ENCODE peak calls at places on chromosomes 2 and 18, in eight cellular contexts. G, S, R, U, I, N, P and W are unnamed samples.

GRCh38 chr2:137947714-137948336 is 16.4 kb upstream of the HNMT start:
- DNase-seq in S (peak), R (peak), U (no peak), G (peak), P (peak), N (peak), I (peak), W (peak)

GRCh38 chr2:100571668-100572067 is 8.9 kb downstream of the PDCL3 start:
- DNase-seq in I (no peak), P (no peak), U (no peak), R (peak), N (no peak), S (no peak), G (no peak), W (no peak)

GRCh38 chr2:134020608-134021007 is 233.3 kb upstream of the MGAT5 start:
- DNase-seq in P (no peak), R (no peak), N (no peak), I (no peak), S (no peak), G (no peak), U (no peak), W (no peak)

GRCh38 chr18:54983041-54983686 is 23.9 kb upstream of the CCDC68 start:
- DNase-seq in G (no peak), R (peak), I (peak), U (no peak), N (no peak), S (peak), P (peak), W (peak)

GRCh38 chr2:3176869-3177255 is 200.8 kb downstream of the EIPR1 start:
- DNase-seq in P (no peak), G (no peak), S (no peak), R (no peak), I (no peak), N (no peak), U (no peak), W (no peak)

GRCh38 chr18:61333746-61334490 is 688 bp downstream of the CDH20 start:
- DNase-seq in I (peak), P (no peak), S (no peak), U (peak), R (no peak), N (no peak), G (peak), W (no peak)

GRCh38 chr2:135963841-135964240 is 21.6 kb downstream of the DARS1 start:
- DNase-seq in P (peak), G (no peak), S (no peak), N (no peak), I (peak), R (no peak), U (no peak), W (no peak)

GRCh38 chr2:102589444-102589843 is 29.9 kb upstream of the SLC9A2 start:
- DNase-seq in S (no peak), U (no peak), G (no peak), N (no peak), I (no peak), R (no peak), P (no peak), W (no peak)

GRCh38 chr18:58942486-58942885 is 77.8 kb downstream of the ZNF532 start:
- DNase-seq in I (peak), P (no peak), G (no peak), S (no peak), N (no peak), R (no peak), U (no peak), W (no peak)

GRCh38 chr18:78436110-78436509 is 543.5 kb upstream of the SALL3 start:
- DNase-seq in N (no peak), P (no peak), I (no peak), U (no peak), G (no peak), S (no peak), R (no peak), W (no peak)

GRCh38 chr18:36672437-36673344 is 156.1 kb downstream of the TPGS2 start:
- DNase-seq in U (no peak), R (no peak), S (no peak), P (peak), I (peak), N (no peak), G (no peak), W (no peak)

GRCh38 chr2:240481720-240482119 is 46.3 kb downstream of the GPC1 start:
- DNase-seq in S (peak), P (no peak), N (no peak), R (no peak), U (no peak), I (no peak), G (no peak), W (peak)

GRCh38 chr2:196988599-196988998 is 62.1 kb upstream of the PGAP1 start:
- DNase-seq in G (no peak), S (no peak), U (no peak), R (no peak), P (no peak), I (no peak), N (no peak), W (no peak)

GRCh38 chr2:103132536-103133217 is 370.8 kb downstream of the TMEM182 start:
- DNase-seq in P (no peak), S (no peak), G (no peak), I (no peak), N (no peak), R (no peak), U (no peak), W (no peak)

GRCh38 chr2:62208758-62209114 is 12.8 kb downstream of the B3GNT2 start:
- DNase-seq in N (no peak), G (no peak), P (no peak), I (no peak), U (no peak), R (no peak), S (no peak), W (no peak)

GRCh38 chr2:46856336-46856735 is 59.3 kb downstream of the MCFD2 start:
- DNase-seq in I (no peak), N (no peak), P (no peak), U (no peak), S (no peak), R (no peak), G (no peak), W (no peak)

GRCh38 chr2:46859482-46859881 is 56.1 kb downstream of the MCFD2 start:
- DNase-seq in I (no peak), R (no peak), S (no peak), U (no peak), N (no peak), P (no peak), G (no peak), W (no peak)

GRCh38 chr2:46855805-46856204 is 59.8 kb downstream of the MCFD2 start:
- DNase-seq in R (no peak), G (no peak), U (no peak), N (no peak), P (no peak), S (no peak), I (no peak), W (no peak)

GRCh38 chr2:46858697-46859080 is 56.9 kb downstream of the MCFD2 start:
- DNase-seq in P (peak), S (no peak), U (no peak), N (peak), G (no peak), R (no peak), I (peak), W (no peak)

DNA sequence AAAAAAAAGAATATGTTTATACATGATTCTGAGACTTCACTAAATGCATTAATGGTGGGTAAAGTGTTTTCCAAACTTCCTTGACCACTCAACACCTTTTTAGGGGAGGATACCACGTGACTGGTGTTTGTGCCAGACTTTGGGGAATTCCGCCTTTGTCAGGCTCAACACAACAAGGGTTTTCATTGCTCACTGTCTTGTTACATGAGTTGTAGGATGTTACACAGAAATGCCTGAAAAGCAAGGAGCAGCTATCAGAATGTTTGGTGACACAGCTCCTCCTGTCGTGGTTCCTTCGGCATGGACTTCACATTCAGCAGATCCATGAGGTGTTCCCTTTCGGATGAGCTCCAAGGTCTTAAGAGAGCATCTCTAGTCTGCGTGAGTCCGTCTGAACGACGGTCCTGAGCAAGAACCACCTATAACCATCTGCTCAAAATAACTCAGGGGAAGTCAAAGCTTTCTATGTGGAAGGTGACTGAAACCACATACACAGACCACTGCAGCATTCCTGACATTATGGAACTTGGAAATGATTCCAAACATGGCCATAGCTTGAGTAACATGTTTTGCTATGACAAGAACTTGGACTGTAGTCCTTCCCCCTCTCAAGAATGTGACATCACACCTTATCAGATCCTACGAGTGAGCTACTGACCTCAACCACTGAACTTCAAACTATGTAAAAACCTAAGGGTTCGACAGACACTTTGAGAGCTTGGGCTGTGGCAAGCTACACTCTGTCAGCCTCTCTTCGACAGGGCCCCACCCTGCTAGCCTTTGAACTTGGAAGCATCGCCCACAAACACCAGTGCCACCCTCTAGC is 57.5 kb downstream of the MCFD2 start:
- DNase-seq in R (no peak), U (no peak), G (no peak), N (no peak), S (no peak), I (peak), P (no peak), W (no peak)
- TF ChIP-seq CTCF in R (no peak), U (no peak), G (no peak), N (no peak), S (no peak), I (no peak), P (no peak), W (no peak)

GRCh38 chr2:85135066-85135914 is 2.1 kb downstream of the TCF7L1 start:
- DNase-seq in R (no peak), I (no peak), S (no peak), G (no peak), N (no peak), P (no peak), U (no peak), W (no peak)

GRCh38 chr2:85134255-85135065 is 1.3 kb downstream of the TCF7L1 start:
- DNase-seq in G (peak), S (peak), U (peak), R (no peak), N (peak), I (peak), P (no peak), W (peak)

GRCh38 chr2:85132834-85133637 is at the start of gene TCF7L1:
- DNase-seq in N (peak), R (peak), S (peak), I (peak), U (peak), G (peak), P (peak), W (peak)

GRCh38 chr2:85133751-85134254 is 611 bp downstream of the TCF7L1 start:
- DNase-seq in P (peak), R (no peak), S (peak), G (peak), I (peak), N (peak), U (peak), W (peak)

DNA sequence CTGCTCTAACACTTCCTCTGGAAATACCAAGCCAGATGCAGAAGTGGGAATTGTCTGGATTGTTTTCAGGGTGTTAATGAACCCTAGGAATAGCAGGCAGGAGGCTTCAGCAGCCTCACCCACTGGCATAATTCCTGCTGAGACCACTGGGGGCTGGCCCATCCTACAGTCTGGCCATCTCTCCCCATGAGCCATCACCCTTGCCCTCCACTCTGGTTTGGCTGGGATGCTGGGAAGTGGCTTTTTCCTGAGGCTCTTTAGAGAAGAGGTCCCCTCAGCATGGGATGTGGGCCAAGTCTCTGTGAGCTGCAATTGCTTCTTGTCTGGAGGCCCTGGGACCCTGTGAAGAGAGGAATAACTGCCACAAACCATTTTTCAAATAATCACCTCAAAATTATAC is 3.9 kb downstream of the TCF7L1 start:
- DNase-seq in S (no peak), P (no peak), R (no peak), I (no peak), U (no peak), G (no peak), N (no peak), W (no peak)
- TF ChIP-seq CTCF in S (no peak), P (no peak), R (no peak), I (no peak), U (no peak), G (no peak), N (no peak), W (no peak)

DNA sequence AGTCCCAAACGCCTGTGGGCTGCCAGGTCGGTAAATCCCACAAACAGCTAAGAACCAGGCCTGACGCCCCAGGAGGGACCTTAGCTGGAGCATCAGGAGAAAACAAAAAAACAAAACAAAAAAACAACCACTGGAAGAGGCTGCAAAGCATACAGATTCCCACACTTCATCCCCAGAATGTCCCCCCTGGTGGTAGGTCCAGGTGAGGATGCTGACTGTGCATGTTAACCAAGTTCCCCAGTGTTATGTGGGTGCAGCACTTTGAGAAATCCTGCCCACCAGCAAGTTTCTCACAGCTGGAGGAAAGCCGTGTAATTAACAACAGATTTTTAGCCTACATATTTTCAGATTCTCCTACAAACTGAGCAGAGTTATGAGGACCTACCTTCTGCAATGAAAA is 15.1 kb downstream of the ST3GAL5 start:
- DNase-seq in G (no peak), I (no peak), P (no peak), N (no peak), R (no peak), U (no peak), S (no peak), W (no peak)
- TF ChIP-seq CTCF in G (peak), I (peak), P (no peak), N (no peak), R (no peak), U (peak), S (no peak), W (peak)

GRCh38 chr2:72821118-72821517 is 4.7 kb downstream of the EXOC6B start:
- DNase-seq in G (no peak), N (no peak), U (no peak), P (no peak), R (no peak), S (no peak), I (no peak), W (no peak)

GRCh38 chr2:72821983-72822382 is 3.9 kb downstream of the EXOC6B start:
- DNase-seq in U (no peak), I (no peak), N (no peak), S (no peak), R (no peak), G (no peak), P (no peak), W (no peak)

GRCh38 chr2:72825271-72826155 is at the start of gene EXOC6B:
- DNase-seq in S (peak), U (peak), G (peak), N (peak), I (peak), P (peak), R (peak), W (peak)

GRCh38 chr2:72824224-72824842 is 1.5 kb downstream of the EXOC6B start:
- DNase-seq in S (no peak), N (no peak), G (no peak), P (peak), U (no peak), R (no peak), I (peak), W (no peak)

DNA sequence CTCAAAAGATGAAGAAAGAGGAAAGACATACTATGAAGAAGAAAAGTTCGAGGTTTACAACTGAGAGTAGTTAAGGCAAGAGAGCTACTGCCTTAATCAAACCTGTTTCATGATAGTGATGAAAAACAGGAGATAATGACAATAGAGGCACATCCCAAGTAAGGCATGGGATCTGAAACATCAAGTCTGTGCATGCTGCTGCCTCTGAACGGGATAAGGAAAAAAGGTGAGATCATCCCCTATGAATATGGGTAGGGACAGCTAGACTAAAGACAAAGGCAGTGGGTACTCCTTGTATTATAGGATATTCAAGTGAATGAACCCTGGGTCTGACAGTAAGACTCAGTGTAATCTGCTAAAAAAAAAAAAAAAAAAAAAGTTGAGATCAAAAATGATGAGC is 3.0 kb downstream of the EXOC6B start:
- DNase-seq in U (no peak), S (no peak), G (no peak), I (no peak), P (no peak), R (no peak), N (no peak), W (no peak)
- TF ChIP-seq CTCF in U (no peak), S (no peak), G (no peak), I (no peak), P (no peak), R (no peak), N (no peak), W (no peak)

GRCh38 chr18:53950545-53950944 is 273.9 kb downstream of the MBD2 start:
- DNase-seq in P (no peak), S (no peak), U (no peak), G (no peak), N (no peak), R (no peak), I (no peak), W (no peak)
- TF ChIP-seq CTCF in P (no peak), S (no peak), U (no peak), G (no peak), N (no peak), R (no peak), I (no peak), W (no peak)

DNA sequence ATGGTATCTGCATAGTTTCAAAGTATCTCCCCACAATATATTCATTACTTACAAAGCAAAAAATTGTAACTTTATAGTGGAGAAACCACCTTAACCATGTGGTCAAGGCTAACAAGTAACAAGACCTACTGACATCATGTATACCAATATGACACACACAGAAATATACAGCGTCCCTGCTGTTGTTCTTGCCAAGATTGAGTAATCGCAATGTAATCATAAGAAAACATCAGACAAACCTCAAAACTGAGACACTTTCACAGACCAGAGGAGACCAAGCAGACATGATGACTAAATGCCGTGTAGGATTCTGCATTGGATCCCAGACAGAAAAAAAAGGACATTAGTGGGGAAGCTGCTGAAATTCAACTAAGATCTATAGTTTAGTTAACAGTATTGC is 123.0 kb downstream of the ACAA2 start:
- DNase-seq in N (no peak), P (peak), U (no peak), G (no peak), S (no peak), R (no peak), I (peak), W (no peak)
- TF ChIP-seq CTCF in N (no peak), P (no peak), U (no peak), G (no peak), S (no peak), R (no peak), I (no peak), W (no peak)

GRCh38 chr2:152577611-152578010 is 139.7 kb downstream of the PRPF40A start:
- DNase-seq in N (no peak), G (no peak), U (no peak), S (no peak), I (no peak), P (no peak), R (no peak), W (no peak)

GRCh38 chr2:152569186-152569585 is 148.1 kb downstream of the PRPF40A start:
- DNase-seq in S (no peak), N (no peak), U (no peak), R (no peak), I (no peak), P (no peak), G (no peak), W (no peak)

GRCh38 chr2:152568566-152568965 is 148.7 kb downstream of the PRPF40A start:
- DNase-seq in N (no peak), P (no peak), U (no peak), S (no peak), I (no peak), R (no peak), G (no peak), W (no peak)

GRCh38 chr2:152571035-152571766 is 146.1 kb downstream of the PRPF40A start:
- DNase-seq in U (no peak), R (no peak), G (no peak), I (peak), N (no peak), S (no peak), P (peak), W (no peak)

GRCh38 chr2:152573168-152573567 is 144.1 kb downstream of the PRPF40A start:
- DNase-seq in U (no peak), I (peak), G (no peak), N (no peak), P (peak), S (peak), R (peak), W (peak)
- TF ChIP-seq CTCF in U (no peak), I (no peak), G (no peak), N (no peak), P (no peak), S (no peak), R (no peak), W (no peak)

GRCh38 chr18:75981102-75981501 is 513.9 kb downstream of the ZNF516 start:
- DNase-seq in R (no peak), N (no peak), U (no peak), G (no peak), I (no peak), P (no peak), S (no peak), W (no peak)
- TF ChIP-seq CTCF in R (no peak), N (no peak), U (no peak), G (no peak), I (no peak), P (no peak), S (no peak), W (no peak)

DNA sequence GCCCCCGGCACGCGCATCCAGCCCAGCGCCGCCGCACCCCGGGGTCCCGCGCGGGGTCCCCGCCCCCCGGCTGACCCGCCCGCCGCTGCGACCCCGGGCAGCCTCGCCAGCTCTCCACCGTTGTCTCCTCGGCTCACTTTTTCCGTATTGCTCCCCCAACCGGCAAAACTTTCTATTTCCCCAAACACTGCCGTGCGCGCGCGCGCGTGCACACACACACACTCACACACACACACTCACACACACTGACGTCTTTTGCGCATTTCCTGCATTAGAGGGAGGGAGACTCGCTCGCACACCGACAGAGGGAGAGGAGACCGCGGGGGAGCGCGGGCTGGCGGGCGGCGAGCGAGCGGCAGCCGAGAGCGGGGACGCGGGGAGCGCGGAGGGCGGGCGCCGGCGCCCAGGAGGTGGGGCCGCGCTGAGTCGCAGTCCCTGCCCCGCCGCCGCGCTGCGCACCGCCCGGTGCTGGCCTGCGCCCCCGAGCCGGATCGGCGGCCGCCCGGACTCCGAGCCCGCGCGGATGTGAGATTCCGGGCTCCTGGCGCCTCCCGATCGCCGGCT is 542 bp upstream of the PRKCE start:
- DNase-seq in P (peak), I (peak), S (peak), N (peak), U (peak), G (peak), R (peak), W (peak)
- TF ChIP-seq CTCF in P (peak), I (peak), S (peak), N (peak), U (peak), G (no peak), R (no peak), W (peak)

GRCh38 chr18:3441290-3441689 is 8.7 kb upstream of the TGIF1 start:
- DNase-seq in N (no peak), S (no peak), P (peak), R (peak), G (no peak), U (no peak), I (peak), W (no peak)
- TF ChIP-seq CTCF in N (no peak), S (no peak), P (no peak), R (peak), G (no peak), U (peak), I (no peak), W (no peak)